ENCODE peak calls at places on chromosomes 2 and 18, in seven cellular contexts. L is BE2C; V is NCI-H460; B is Ammon's horn; P is HepG2; W is NCI-H446 treated with DMSO at 0.1 percent for 48 hours; K is stimulated activated CD4-positive, alpha-beta T cell treated with anti-CD3 and anti-CD28 coated beads, Interleukin-2, amount 100 ng/mL, for 48 hours. A is an unnamed sample.

GRCh38 chr2:209629622-209630021 is 142.0 kb upstream of the UNC80 start:
- DNase-seq in L (no peak), V (no peak), B (peak), P (no peak), W (peak), K (no peak), A (peak)

GRCh38 chr2:7073901-7074300 is 156.7 kb downstream of the RNF144A start:
- DNase-seq in L (no peak), V (no peak), B (no peak), P (no peak), W (no peak), K (no peak), A (no peak)

GRCh38 chr2:155157065-155157464 is 458.6 kb downstream of the KCNJ3 start:
- DNase-seq in L (no peak), V (no peak), B (no peak), P (no peak), W (no peak), K (no peak), A (no peak)

GRCh38 chr2:96325884-96326255 is 753 bp downstream of the ITPRIPL1 start:
- DNase-seq in L (no peak), V (no peak), B (no peak), P (no peak), W (no peak), K (peak), A (no peak)

GRCh38 chr18:40159141-40160017 is 1795.7 kb upstream of the PIK3C3 start:
- DNase-seq in L (no peak), V (peak), B (peak), P (peak), W (peak), K (no peak), A (peak)

GRCh38 chr2:98445167-98445522 is 487 bp downstream of the INPP4A start:
- DNase-seq in L (no peak), V (no peak), B (peak), P (no peak), W (no peak), K (no peak), A (no peak)

GRCh38 chr18:12278765-12279682 is 24.9 kb downstream of the CIDEA start:
- DNase-seq in L (no peak), V (no peak), B (peak), P (peak), W (no peak), K (no peak), A (peak)

GRCh38 chr18:77207540-77207939 is 42.1 kb upstream of the GALR1 start:
- DNase-seq in L (no peak), V (peak), B (peak), P (peak), W (peak), K (peak), A (peak)

GRCh38 chr18:58529714-58530354 is 99.1 kb downstream of the ALPK2 start:
- DNase-seq in L (peak), V (peak), B (peak), P (peak), W (peak), K (no peak), A (no peak)

GRCh38 chr18:77086034-77086433 is 46.5 kb downstream of the MBP start:
- DNase-seq in L (no peak), V (no peak), B (no peak), P (no peak), W (no peak), K (no peak), A (no peak)

A was measured in NCI-H226.